ENCODE peak calls at places on chromosomes 1 and 21, in seven cellular contexts. Y is cardiac muscle cell, M is astrocyte of the spinal cord, Z is upper lobe of right lung, E is mucosa of descending colon, Q is fibroblast of villous mesenchyme, H is lower leg skin. P is an unnamed sample.

GRCh38 chr1:219088778-219089557 is 84.7 kb upstream of the LYPLAL1 start:
- DNase-seq in E (peak), Y (peak), Q (peak), H (no peak), M (peak), Z (peak), P (peak)

GRCh38 chr1:201476670-201477344 is 7.8 kb upstream of the PHLDA3 start:
- DNase-seq in Y (no peak), Z (peak), E (no peak), Q (peak), M (no peak), H (no peak), P (no peak)

GRCh38 chr1:98897046-98897445 is 107.6 kb downstream of the PLPPR5 start:
- DNase-seq in E (no peak), Z (no peak), Y (no peak), Q (no peak), H (no peak), M (no peak), P (no peak)

GRCh38 chr1:78088015-78088414 is 42.2 kb downstream of the GIPC2 start:
- DNase-seq in M (no peak), Z (no peak), Y (no peak), Q (no peak), H (no peak), E (no peak), P (no peak)

GRCh38 chr1:235206533-235207201 is 45.6 kb upstream of the RBM34 start:
- DNase-seq in H (no peak), E (no peak), Q (no peak), Z (no peak), Y (no peak), M (peak), P (no peak)

GRCh38 chr1:33152685-33153432 is 29.0 kb downstream of the TRIM62 start:
- DNase-seq in Z (no peak), H (no peak), Q (peak), M (peak), Y (peak), E (peak), P (no peak)

GRCh38 chr1:113552244-113552643 is 161.9 kb downstream of the MAGI3 start:
- DNase-seq in Z (no peak), H (no peak), E (no peak), Y (no peak), M (no peak), Q (no peak), P (no peak)

GRCh38 chr1:221335161-221336101 is 406.5 kb downstream of the DUSP10 start:
- DNase-seq in M (peak), Z (no peak), Y (peak), E (peak), Q (peak), H (no peak), P (peak)

GRCh38 chr1:31795801-31796621 is 19.8 kb downstream of the SPOCD1 start:
- DNase-seq in E (no peak), M (peak), Q (peak), Y (peak), Z (no peak), H (peak), P (peak)

DNA sequence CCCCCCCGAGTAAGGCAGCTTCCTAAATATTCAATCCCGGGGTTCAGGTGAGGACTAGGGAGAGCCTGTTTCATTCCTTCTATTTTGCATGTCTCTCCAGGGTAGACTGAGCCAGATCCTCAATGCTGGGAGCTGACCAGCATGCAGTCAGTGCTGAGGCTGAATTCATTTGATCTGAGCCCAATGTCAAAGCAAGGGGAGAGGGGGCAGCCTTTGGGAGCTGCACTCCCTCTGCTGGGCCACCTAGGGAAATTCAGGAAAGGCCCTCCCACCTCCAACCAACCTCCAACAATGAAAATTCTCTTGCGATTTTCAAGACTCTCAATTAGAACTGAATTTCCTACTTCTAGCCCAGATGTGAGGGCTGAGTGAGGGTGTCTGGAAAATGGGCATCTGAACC is 371.2 kb downstream of the NPHP4 start:
- DNase-seq in Q (no peak), M (no peak), Z (no peak), Y (no peak), H (no peak), E (no peak), P (no peak)
- TF ChIP-seq CTCF in Q (no peak), M (no peak), Z (peak), Y (no peak), H (no peak), E (no peak), P (no peak)

DNA sequence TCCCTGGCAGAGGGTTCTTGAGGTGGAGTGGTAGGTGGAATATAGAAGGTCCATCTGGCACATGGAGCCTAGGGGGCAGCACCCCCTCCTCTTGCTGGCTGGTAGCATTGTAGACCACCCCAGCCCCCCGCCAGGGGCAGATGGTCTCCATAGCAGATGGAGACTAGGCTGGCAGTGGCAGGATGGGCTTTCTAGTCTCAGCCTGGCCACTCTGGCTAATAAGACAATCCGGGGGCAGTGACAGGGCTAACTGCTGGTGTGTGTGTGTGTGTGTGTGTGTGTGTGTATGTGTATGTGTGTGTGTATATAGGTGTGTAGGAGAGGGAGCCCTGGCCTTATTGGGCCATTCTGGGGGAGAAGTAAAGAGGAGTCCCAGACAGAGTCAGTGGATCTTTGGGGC is 16.1 kb downstream of the UTP11 start:
- DNase-seq in Z (no peak), H (no peak), M (no peak), E (no peak), Y (no peak), Q (no peak), P (no peak)
- TF ChIP-seq CTCF in Z (no peak), H (no peak), M (no peak), E (no peak), Y (no peak), Q (no peak), P (no peak)

GRCh38 chr21:24705201-24705600 is 902.1 kb downstream of the MRPL39 start:
- DNase-seq in Z (no peak), H (no peak), E (no peak), Y (no peak), M (no peak), Q (no peak), P (no peak)
- TF ChIP-seq CTCF in Z (no peak), H (no peak), E (no peak), Y (no peak), M (no peak), Q (no peak), P (no peak)

GRCh38 chr1:17520473-17521319 is 18.8 kb upstream of the ARHGEF10L start:
- DNase-seq in Q (no peak), E (no peak), H (no peak), Z (no peak), Y (no peak), M (no peak), P (no peak)

GRCh38 chr1:17513131-17513530 is 26.4 kb upstream of the ARHGEF10L start:
- DNase-seq in E (no peak), Q (no peak), Y (no peak), Z (no peak), M (no peak), H (no peak), P (no peak)

GRCh38 chr1:17514776-17515175 is 24.7 kb upstream of the ARHGEF10L start:
- DNase-seq in Q (no peak), Y (no peak), Z (no peak), M (no peak), H (no peak), E (no peak), P (no peak)

GRCh38 chr1:17520041-17520440 is 19.5 kb upstream of the ARHGEF10L start:
- DNase-seq in Y (no peak), E (peak), Q (no peak), M (no peak), H (peak), Z (peak), P (no peak)

GRCh38 chr1:17516303-17517214 is 22.9 kb upstream of the ARHGEF10L start:
- DNase-seq in H (no peak), M (no peak), Z (no peak), Q (no peak), E (peak), Y (no peak), P (no peak)
- TF ChIP-seq CTCF in H (no peak), M (no peak), Z (no peak), Q (no peak), E (no peak), Y (no peak), P (no peak)

GRCh38 chr1:241703001-241703400 is 50.9 kb downstream of the WDR64 start:
- DNase-seq in Q (no peak), M (no peak), E (no peak), Y (no peak), H (no peak), Z (no peak), P (no peak)
- TF ChIP-seq CTCF in Q (no peak), M (no peak), E (no peak), Y (no peak), H (no peak), Z (no peak), P (no peak)

DNA sequence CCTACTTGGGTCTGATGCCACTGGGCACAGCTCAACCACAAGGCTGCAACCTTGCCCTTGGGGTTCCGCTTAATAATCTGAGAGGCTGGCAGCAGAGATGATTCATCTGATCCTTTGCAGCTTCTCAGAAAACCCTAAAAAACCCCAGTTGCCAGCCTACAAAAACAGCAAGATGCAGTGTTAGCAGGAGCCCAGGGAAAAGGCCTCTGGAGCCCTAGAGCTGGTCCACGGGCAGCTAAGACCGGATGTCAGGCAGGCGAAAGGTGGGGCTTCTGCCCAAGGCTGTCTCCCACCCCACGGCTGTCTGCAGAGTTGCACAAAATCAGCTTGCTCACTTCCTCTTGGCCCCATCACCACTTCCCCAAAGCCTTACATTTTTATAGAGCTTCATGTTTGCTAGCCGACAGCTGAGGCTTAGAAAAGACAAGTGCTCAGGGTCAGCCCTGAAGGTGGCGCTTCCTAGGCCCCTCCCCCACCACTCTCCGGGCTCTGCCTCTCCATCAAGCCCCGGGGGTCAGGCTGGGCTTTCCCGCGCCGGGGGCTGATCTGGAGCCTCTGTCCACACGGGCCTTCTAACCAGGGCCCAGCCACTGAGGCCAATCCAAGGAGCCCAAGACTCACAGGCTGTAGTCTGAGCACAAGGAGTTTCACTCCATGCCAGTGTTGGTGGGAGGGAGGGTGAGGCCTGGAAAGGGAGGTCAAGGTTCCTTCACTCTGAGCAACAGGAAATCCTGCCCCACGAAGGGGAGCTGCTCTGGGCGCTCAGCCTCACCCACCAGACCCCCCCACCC is 4.2 kb upstream of the ADORA3 start:
- DNase-seq in H (peak), Q (peak), E (peak), Y (peak), M (peak), Z (peak), P (no peak)
- TF ChIP-seq CTCF in H (no peak), Q (no peak), E (no peak), Y (peak), M (peak), Z (no peak), P (no peak)

DNA sequence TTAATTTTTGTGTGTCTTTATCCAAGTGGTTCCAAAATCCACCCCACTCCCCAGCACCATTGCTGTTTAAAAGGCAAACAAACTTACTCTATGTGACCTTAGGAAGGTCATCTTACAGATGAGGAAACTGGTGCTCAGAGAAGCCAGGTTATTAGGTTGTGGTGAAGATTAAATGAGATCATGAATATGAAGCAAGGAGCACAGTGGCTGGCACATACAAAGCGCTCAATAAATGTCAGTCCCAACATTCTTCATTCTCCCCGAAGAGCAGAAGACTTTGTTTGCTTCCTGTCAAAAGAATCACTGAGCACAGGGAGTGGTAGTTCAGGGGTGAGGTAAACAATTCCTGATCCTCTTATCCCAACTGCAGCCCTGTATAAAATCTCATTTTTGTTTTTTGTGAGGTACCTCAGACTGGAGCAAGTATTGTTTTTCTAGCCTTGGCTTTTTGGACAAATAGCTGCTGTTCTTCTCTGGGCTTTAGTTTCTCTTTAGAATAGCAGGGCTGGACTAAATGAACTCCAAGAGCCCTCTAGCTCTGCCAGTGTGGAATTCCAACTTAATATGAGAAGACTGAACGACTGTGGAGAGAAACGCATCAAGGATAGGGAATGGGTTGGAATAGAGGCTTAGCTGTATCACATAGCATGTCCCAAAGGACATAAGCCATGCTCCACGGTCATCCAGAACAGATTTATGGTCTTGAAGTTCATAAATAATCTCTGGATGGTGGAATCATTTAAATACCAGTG is 455.3 kb upstream of the USP24 start:
- DNase-seq in Z (no peak), E (no peak), Q (peak), H (no peak), Y (peak), M (no peak), P (no peak)
- TF ChIP-seq CTCF in Z (no peak), E (no peak), Q (no peak), H (no peak), Y (no peak), M (no peak), P (no peak)

P was measured in omental fat pad.